ENCODE peak calls at places on chromosomes 16 and 17, in four cellular contexts. S is IMR-90, Y is H1, G is H9. W is an unnamed sample.

GRCh38 chr16:57039148-57039812 is 49.9 kb downstream of the NLRC5 start:
- DNase-seq in S (peak; percentile 81), Y (no peak), G (no peak), W (no peak)

GRCh38 chr16:56355221-56355620 is 70.1 kb downstream of the AMFR start:
- DNase-seq in S (no peak), Y (no peak), G (no peak), W (no peak)

GRCh38 chr17:9115446-9116265 is 94.3 kb downstream of the NTN1 start:
- DNase-seq in S (peak; percentile 6), Y (peak; percentile 85), G (peak; percentile 92), W (peak; percentile 88)

GRCh38 chr17:9299695-9300094 is 275.9 kb downstream of the STX8 start:
- DNase-seq in S (no peak), Y (no peak), G (no peak), W (no peak)

GRCh38 chr17:44220211-44221071 is 966 bp upstream of the UBTF start:
- DNase-seq in S (peak; percentile 44), Y (peak; percentile 72), G (peak; percentile 55), W (peak; percentile 59)

GRCh38 chr17:72735089-72735488 is 357.4 kb downstream of the SLC39A11 start:
- DNase-seq in S (no peak), Y (no peak), G (no peak), W (no peak)

GRCh38 chr16:81220369-81220768 is 18.1 kb upstream of the BCO1 start:
- DNase-seq in S (no peak), Y (no peak), G (no peak), W (no peak)

GRCh38 chr17:8073627-8074485 is 13.7 kb downstream of the ALOX12B start:
- DNase-seq in S (peak; percentile 49), Y (peak; percentile 93), G (peak; percentile 94), W (peak; percentile 83)

GRCh38 chr17:71522383-71522782 is 598.4 kb upstream of the SOX9 start:
- DNase-seq in S (no peak), Y (no peak), G (no peak), W (peak; percentile 41)

GRCh38 chr16:1061769-1062505 is 10.6 kb upstream of the SSTR5 start:
- DNase-seq in S (no peak), Y (no peak), G (no peak), W (no peak)

GRCh38 chr17:37062036-37062435 is 113.3 kb downstream of the AATF start:
- DNase-seq in S (no peak), Y (no peak), G (no peak), W (no peak)

GRCh38 chr16:83110221-83110768 is 483.5 kb downstream of the CDH13 start:
- DNase-seq in S (no peak), Y (no peak), G (no peak), W (no peak)

GRCh38 chr16:67248401-67249177 is at the start of gene SLC9A5:
- DNase-seq in S (no peak), Y (peak; percentile 75), G (peak; percentile 61), W (no peak)

GRCh38 chr17:15106540-15106939 is 158.6 kb downstream of the PMP22 start:
- DNase-seq in S (peak; percentile 45), Y (no peak), G (no peak), W (peak; percentile 78)

GRCh38 chr17:39099686-39100293 is 51.6 kb downstream of the PLXDC1 start:
- DNase-seq in S (peak; percentile 62), Y (no peak), G (no peak), W (no peak)

GRCh38 chr16:55454861-55455260 is 24.1 kb upstream of the MMP2 start:
- DNase-seq in S (no peak), Y (no peak), G (no peak), W (no peak)

GRCh38 chr16:9225527-9226316 is 134.3 kb downstream of the HAPSTR1 start:
- DNase-seq in S (no peak), Y (no peak), G (peak; percentile 72), W (peak; percentile 59)

GRCh38 chr17:73491648-73492047 is 152.6 kb downstream of the SDK2 start:
- DNase-seq in S (no peak), Y (no peak), G (no peak), W (no peak)

GRCh38 chr17:43015579-43015978 is 6.6 kb downstream of the VAT1 start:
- DNase-seq in S (no peak), Y (no peak), G (no peak), W (no peak)

GRCh38 chr16:31270795-31271194 is 11.0 kb downstream of the ITGAM start:
- DNase-seq in S (no peak), Y (peak; percentile 30), G (no peak), W (no peak)
- H4K5ac ChIP-seq in S (no peak overlapping the region), Y (no peak overlapping the region), G (no peak overlapping the region), W (no peak overlapping the region)

DNA sequence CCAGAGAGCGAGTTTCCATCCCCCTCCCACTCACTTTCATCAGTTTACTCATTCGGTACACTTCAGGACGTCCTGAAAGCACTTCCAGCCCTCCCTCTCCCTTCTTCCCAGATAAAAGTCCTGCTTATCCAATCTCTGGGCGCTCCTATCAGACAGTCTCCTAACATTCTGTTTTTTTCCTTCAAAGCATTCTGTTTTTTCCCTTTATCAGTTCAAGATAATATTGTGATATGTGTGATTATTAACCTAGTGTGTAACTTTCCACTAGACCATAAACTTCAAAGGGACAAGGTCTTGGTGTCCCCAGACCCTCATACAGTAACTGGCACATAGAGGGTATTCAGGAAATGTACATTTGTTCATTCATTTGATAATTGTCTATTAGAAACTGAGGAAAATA is 24.4 kb upstream of the C16orf87 start:
- DNase-seq in S (no peak), Y (no peak), G (no peak), W (no peak)
- H2BK5ac ChIP-seq in S (no peak overlapping the region), Y (no peak overlapping the region), G (no peak overlapping the region), W (no peak overlapping the region)

GRCh38 chr16:59698341-59698979 is 964.3 kb upstream of the GOT2 start:
- DNase-seq in S (peak; percentile 32), Y (no peak), G (no peak), W (no peak)

GRCh38 chr16:59697236-59697635 is 963.1 kb upstream of the GOT2 start:
- DNase-seq in S (no peak), Y (no peak), G (no peak), W (no peak)

GRCh38 chr16:59696495-59696894 is 962.4 kb upstream of the GOT2 start:
- DNase-seq in S (no peak), Y (no peak), G (no peak), W (no peak)

GRCh38 chr16:59699786-59700185 is 965.7 kb upstream of the GOT2 start:
- DNase-seq in S (no peak), Y (no peak), G (no peak), W (no peak)

DNA sequence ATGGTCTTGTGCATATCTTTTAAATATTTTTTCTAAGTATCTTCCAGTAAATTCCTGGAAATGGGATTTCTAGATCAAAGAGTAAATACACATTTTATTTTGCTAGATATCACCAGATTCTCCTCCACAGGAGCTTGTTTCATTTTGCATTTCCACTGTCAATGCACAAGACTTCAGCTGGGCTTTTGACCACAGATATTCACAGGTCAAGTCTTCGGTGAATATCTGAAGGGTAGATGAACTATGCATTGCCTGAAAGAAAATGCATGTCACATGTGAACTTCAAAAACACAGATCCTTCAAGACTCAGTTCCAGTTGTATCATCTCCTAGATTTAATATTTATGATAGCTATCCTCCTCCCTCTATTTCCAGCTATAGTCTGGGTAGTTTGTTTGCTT is 963.6 kb upstream of the GOT2 start:
- DNase-seq in S (peak; percentile 11), Y (no peak), G (no peak), W (no peak)
- H4K5ac ChIP-seq in S (no peak overlapping the region), Y (no peak overlapping the region), G (no peak overlapping the region), W (no peak overlapping the region)

DNA sequence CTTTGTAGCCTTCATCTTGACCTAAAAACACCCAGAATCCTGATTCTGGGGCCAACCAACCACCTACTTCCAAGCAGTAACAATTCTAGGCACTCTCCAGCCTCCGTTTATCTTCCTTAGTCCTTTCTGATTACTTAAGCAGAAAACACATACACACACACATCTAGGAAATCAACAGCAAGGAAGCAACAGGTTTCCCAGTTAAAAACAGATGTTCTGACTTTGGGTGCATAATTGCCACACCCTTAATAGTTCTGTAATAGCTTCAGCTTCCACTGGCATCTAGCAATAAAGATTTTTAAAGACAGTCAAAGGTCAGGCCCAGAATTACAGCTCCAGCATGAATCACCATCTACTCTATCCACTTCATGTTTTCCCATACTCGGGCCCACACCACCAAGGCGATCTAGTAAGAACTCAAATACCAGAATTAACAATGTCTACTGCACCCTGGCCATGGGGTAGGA is 2.6 kb downstream of the ARHGAP17 start:
- DNase-seq in S (peak; percentile 76), Y (no peak), G (no peak), W (no peak)
- H2BK5ac ChIP-seq in S (peak overlapping the region; percentile 89), Y (no peak overlapping the region), G (no peak overlapping the region), W (no peak overlapping the region)

GRCh38 chr16:89841275-89841674 is 13.0 kb downstream of the SPIRE2 start:
- DNase-seq in S (no peak), Y (no peak), G (no peak), W (no peak)

GRCh38 chr16:89842471-89843408 is 14.5 kb downstream of the SPIRE2 start:
- DNase-seq in S (peak; percentile 71), Y (no peak), G (peak; percentile 22), W (no peak)

GRCh38 chr16:89844739-89845339 is 16.6 kb downstream of the SPIRE2 start:
- DNase-seq in S (no peak), Y (no peak), G (no peak), W (no peak)

GRCh38 chr16:89845417-89845816 is 17.1 kb downstream of the SPIRE2 start:
- DNase-seq in S (no peak), Y (no peak), G (no peak), W (no peak)

GRCh38 chr16:89843409-89844350 is 15.4 kb downstream of the SPIRE2 start:
- DNase-seq in S (no peak), Y (no peak), G (no peak), W (no peak)
- H4K5ac ChIP-seq in S (no peak overlapping the region), Y (no peak overlapping the region), G (no peak overlapping the region), W (no peak overlapping the region)

W was measured in mesendoderm.